ENCODE peak calls at places on chromosomes 13 and 19, in four cellular contexts. F, R, B and A are unnamed samples.

GRCh38 chr19:5262721-5263120 is 77.9 kb downstream of the PTPRS start:
- DNase-seq in B (no peak), R (no peak), F (no peak), A (no peak)

GRCh38 chr13:93775507-93776108 is 549.0 kb downstream of the GPC6 start:
- DNase-seq in B (peak; percentile 87), F (no peak), R (no peak), A (no peak)

GRCh38 chr19:50460161-50460765 is 16.0 kb upstream of the EMC10 start:
- DNase-seq in F (no peak), R (no peak), B (no peak), A (no peak)

GRCh38 chr19:39795001-39795400 is 16.3 kb downstream of the LEUTX start:
- DNase-seq in R (no peak), B (no peak), F (no peak), A (no peak)

GRCh38 chr13:69857188-69857821 is 250.3 kb upstream of the ATXN8OS start:
- DNase-seq in F (no peak), R (no peak), B (peak; percentile 7), A (no peak)

GRCh38 chr19:1013218-1013617 is 7.7 kb downstream of the TMEM259 start:
- DNase-seq in R (no peak), B (no peak), F (no peak), A (no peak)

GRCh38 chr13:43374621-43375020 is 351.2 kb downstream of the DNAJC15 start:
- DNase-seq in F (peak; percentile 89), R (no peak), B (peak; percentile 20), A (no peak)

GRCh38 chr13:83753912-83754624 is 128.2 kb downstream of the SLITRK1 start:
- DNase-seq in B (peak; percentile 70), R (no peak), F (no peak), A (no peak)

GRCh38 chr13:113668491-113668971 is 1.5 kb downstream of the GRK1 start:
- DNase-seq in B (no peak), F (no peak), R (no peak), A (peak; percentile 58)

GRCh38 chr13:19861762-19862161 is 1.7 kb downstream of the ZMYM5 start:
- DNase-seq in F (no peak), B (no peak), R (no peak), A (no peak)

GRCh38 chr19:1648926-1649541 is 3.4 kb downstream of the TCF3 start:
- DNase-seq in F (no peak), B (no peak), R (no peak), A (peak; percentile 85)

GRCh38 chr13:100195568-100195967 is 106.7 kb downstream of the PCCA start:
- DNase-seq in R (no peak), B (no peak), F (no peak), A (no peak)

GRCh38 chr13:21739771-21740170 is 68.9 kb downstream of the FGF9 start:
- DNase-seq in B (no peak), F (no peak), R (no peak), A (no peak)

GRCh38 chr19:47471733-47472457 is at the start of gene SLC8A2:
- DNase-seq in B (peak; percentile 30), F (peak; percentile 60), R (peak; percentile 65), A (no peak)

GRCh38 chr13:97567510-97568243 is 133.7 kb downstream of the RAP2A start:
- DNase-seq in R (no peak), B (no peak), F (no peak), A (no peak)

GRCh38 chr13:110936519-110936918 is 21.6 kb upstream of the ANKRD10 start:
- DNase-seq in R (no peak), F (no peak), B (no peak), A (no peak)

GRCh38 chr19:8615813-8616596 is 5.5 kb upstream of the ADAMTS10 start:
- DNase-seq in F (peak; percentile 57), R (peak; percentile 49), B (peak; percentile 62), A (peak; percentile 88)

GRCh38 chr13:56424246-56424645 is 716.5 kb upstream of the PRR20A start:
- DNase-seq in R (no peak), F (no peak), B (no peak), A (no peak)

GRCh38 chr19:12065100-12065538 is 588 bp downstream of the ZNF844 start:
- DNase-seq in R (peak; percentile 13), F (no peak), B (no peak), A (no peak)

GRCh38 chr13:39463611-39464010 is 139.4 kb downstream of the LHFPL6 start:
- DNase-seq in R (no peak), B (no peak), F (no peak), A (no peak)

GRCh38 chr13:50106559-50106958 is 91.3 kb downstream of the KCNRG start:
- DNase-seq in R (no peak), B (no peak), F (no peak), A (no peak)

GRCh38 chr13:23618341-23618740 is 48.1 kb downstream of the TNFRSF19 start:
- DNase-seq in R (no peak), B (peak; percentile 82), F (no peak), A (no peak)

GRCh38 chr19:18856385-18857126 is 24.8 kb downstream of the UPF1 start:
- DNase-seq in F (no peak), R (no peak), B (no peak), A (no peak)

GRCh38 chr19:6138066-6138465 is 2.6 kb downstream of the ACSBG2 start:
- DNase-seq in B (no peak), F (no peak), R (no peak), A (no peak)

GRCh38 chr19:28881616-28882015 is 331.3 kb downstream of the UQCRFS1 start:
- DNase-seq in R (no peak), B (no peak), F (no peak), A (no peak)

GRCh38 chr19:17394891-17395415 is 957 bp upstream of the CCDC194 start:
- DNase-seq in R (peak; percentile 31), B (no peak), F (peak; percentile 68), A (peak; percentile 86)

GRCh38 chr19:34253711-34254551 is 423 bp upstream of the GARRE1 start:
- DNase-seq in B (peak; percentile 62), F (peak; percentile 30), R (peak; percentile 85), A (peak; percentile 98)

GRCh38 chr19:46756544-46756888 is 10.3 kb upstream of the STRN4 start:
- DNase-seq in B (no peak), R (no peak), F (no peak), A (no peak)

GRCh38 chr19:17721821-17722220 is 2.5 kb downstream of the MAP1S start:
- DNase-seq in F (peak; percentile 78), B (no peak), R (no peak), A (no peak)

GRCh38 chr13:47696677-47697076 is 304.4 kb downstream of the SUCLA2 start:
- DNase-seq in F (no peak), R (no peak), B (no peak), A (no peak)

GRCh38 chr19:31282346-31282745 is 66.9 kb downstream of the TSHZ3 start:
- DNase-seq in F (no peak), B (no peak), R (no peak), A (no peak)

GRCh38 chr13:50267917-50268316 is 252.7 kb downstream of the KCNRG start:
- DNase-seq in R (no peak), F (no peak), B (no peak), A (no peak)

GRCh38 chr13:36819811-36820140 is 754 bp downstream of the RFXAP start:
- DNase-seq in R (peak; percentile 22), B (peak; percentile 34), F (no peak), A (no peak)

GRCh38 chr13:75610466-75610865 is 25.7 kb upstream of the LMO7 start:
- DNase-seq in R (no peak), F (no peak), B (no peak), A (no peak)

GRCh38 chr13:93522486-93522885 is 295.9 kb downstream of the GPC6 start:
- DNase-seq in R (no peak), B (no peak), F (no peak), A (no peak)

GRCh38 chr13:46140044-46140443 is 35.2 kb upstream of the CPB2 start:
- DNase-seq in F (no peak), B (no peak), R (no peak), A (no peak)

GRCh38 chr19:58516246-58516836 is 3.3 kb downstream of the ZBTB45 start:
- DNase-seq in B (no peak), F (no peak), R (no peak), A (no peak)